ENCODE peak calls at places on chromosomes 13 and 19, in six cellular contexts. One of them, this sample, is unnamed.
A peak's percentile ranks its signal among the peaks of the same experiment; 100 is the strongest.

GRCh38 chr13:68927387-68928026 is 1180.1 kb upstream of the ATXN8OS start:
- DNase-seq in neural crest cell: peak; percentile 16
- DNase-seq in RWPE1: peak; percentile 1
- DNase-seq in B cell: no peak
- DNase-seq in mucosa of descending colon: no peak
- DNase-seq in AG09319: no peak
- DNase-seq in this sample: no peak

GRCh38 chr19:5804516-5805464 is at the start of gene NRTN:
- DNase-seq in AG09319: no peak
- DNase-seq in neural crest cell: no peak
- DNase-seq in mucosa of descending colon: no peak
- DNase-seq in B cell: peak; percentile 97
- DNase-seq in RWPE1: peak; percentile 65
- DNase-seq in this sample: no peak

GRCh38 chr19:13260883-13261653 is 110.9 kb downstream of the IER2 start:
- DNase-seq in B cell: no peak
- DNase-seq in mucosa of descending colon: no peak
- DNase-seq in neural crest cell: no peak
- DNase-seq in AG09319: peak; percentile 44
- DNase-seq in RWPE1: peak; percentile 98
- DNase-seq in this sample: no peak

GRCh38 chr19:3336680-3337523 is 29.5 kb upstream of the NFIC start:
- DNase-seq in RWPE1: no peak
- DNase-seq in neural crest cell: no peak
- DNase-seq in B cell: no peak
- DNase-seq in mucosa of descending colon: peak; percentile 94
- DNase-seq in AG09319: no peak
- DNase-seq in this sample: no peak

GRCh38 chr13:88217372-88217771 is 546.2 kb downstream of the SLITRK5 start:
- DNase-seq in RWPE1: no peak
- DNase-seq in B cell: no peak
- DNase-seq in mucosa of descending colon: no peak
- DNase-seq in AG09319: no peak
- DNase-seq in neural crest cell: no peak
- DNase-seq in this sample: no peak

GRCh38 chr19:279656-280055 is 11.5 kb downstream of the PLPP2 start:
- DNase-seq in RWPE1: no peak
- DNase-seq in B cell: no peak
- DNase-seq in mucosa of descending colon: no peak
- DNase-seq in neural crest cell: no peak
- DNase-seq in AG09319: no peak
- DNase-seq in this sample: no peak

GRCh38 chr19:55342044-55342531 is 2.4 kb downstream of the KMT5C start:
- DNase-seq in RWPE1: no peak
- DNase-seq in B cell: no peak
- DNase-seq in AG09319: no peak
- DNase-seq in neural crest cell: no peak
- DNase-seq in mucosa of descending colon: peak; percentile 58
- DNase-seq in this sample: no peak

GRCh38 chr13:98478134-98479129 is 98.5 kb downstream of the STK24 start:
- DNase-seq in neural crest cell: no peak
- DNase-seq in B cell: no peak
- DNase-seq in AG09319: no peak
- DNase-seq in mucosa of descending colon: no peak
- DNase-seq in RWPE1: no peak
- DNase-seq in this sample: no peak

GRCh38 chr13:108961542-108962125 is 332.2 kb downstream of the MYO16 start:
- DNase-seq in mucosa of descending colon: no peak
- DNase-seq in AG09319: no peak
- DNase-seq in neural crest cell: no peak
- DNase-seq in RWPE1: peak; percentile 48
- DNase-seq in B cell: peak; percentile 28
- DNase-seq in this sample: no peak

GRCh38 chr19:33430674-33431277 is 57.3 kb downstream of the CEBPG start:
- DNase-seq in AG09319: peak; percentile 28
- DNase-seq in neural crest cell: peak; percentile 82
- DNase-seq in RWPE1: peak; percentile 66
- DNase-seq in mucosa of descending colon: peak; percentile 63
- DNase-seq in B cell: peak; percentile 62
- DNase-seq in this sample: peak; percentile 83

GRCh38 chr13:114043421-114044053 is 69.7 kb upstream of the C13orf46 start:
- DNase-seq in neural crest cell: no peak
- DNase-seq in mucosa of descending colon: no peak
- DNase-seq in RWPE1: no peak
- DNase-seq in AG09319: peak; percentile 75
- DNase-seq in B cell: no peak
- DNase-seq in this sample: no peak

GRCh38 chr13:90999401-90999800 is 348.1 kb upstream of the MIR17HG start:
- DNase-seq in neural crest cell: no peak
- DNase-seq in B cell: no peak
- DNase-seq in RWPE1: no peak
- DNase-seq in AG09319: no peak
- DNase-seq in mucosa of descending colon: no peak
- DNase-seq in this sample: no peak

GRCh38 chr13:102291587-102292218 is 110.1 kb downstream of the FGF14 start:
- DNase-seq in AG09319: no peak
- DNase-seq in B cell: no peak
- DNase-seq in RWPE1: no peak
- DNase-seq in neural crest cell: no peak
- DNase-seq in mucosa of descending colon: no peak
- DNase-seq in this sample: no peak

GRCh38 chr13:94248454-94249233 is 230.8 kb downstream of the DCT start:
- DNase-seq in AG09319: no peak
- DNase-seq in B cell: no peak
- DNase-seq in RWPE1: no peak
- DNase-seq in neural crest cell: no peak
- DNase-seq in mucosa of descending colon: no peak
- DNase-seq in this sample: no peak

GRCh38 chr19:32337176-32337808 is 8.1 kb upstream of the ZNF507 start:
- DNase-seq in AG09319: no peak
- DNase-seq in RWPE1: no peak
- DNase-seq in mucosa of descending colon: no peak
- DNase-seq in neural crest cell: no peak
- DNase-seq in B cell: no peak
- DNase-seq in this sample: no peak

GRCh38 chr19:15181394-15181793 is 19.4 kb downstream of the NOTCH3 start:
- DNase-seq in mucosa of descending colon: no peak
- DNase-seq in RWPE1: no peak
- DNase-seq in neural crest cell: no peak
- DNase-seq in B cell: no peak
- DNase-seq in AG09319: no peak
- DNase-seq in this sample: no peak

GRCh38 chr19:16315825-16316505 is 8.7 kb upstream of the KLF2 start:
- DNase-seq in B cell: no peak
- DNase-seq in AG09319: peak; percentile 97
- DNase-seq in mucosa of descending colon: no peak
- DNase-seq in RWPE1: peak; percentile 56
- DNase-seq in neural crest cell: no peak
- DNase-seq in this sample: no peak

GRCh38 chr13:31775148-31775547 is 35.8 kb downstream of the RXFP2 start:
- DNase-seq in neural crest cell: no peak
- DNase-seq in RWPE1: no peak
- DNase-seq in B cell: no peak
- DNase-seq in mucosa of descending colon: no peak
- DNase-seq in AG09319: no peak
- DNase-seq in this sample: no peak

GRCh38 chr19:14248578-14249011 is 42.6 kb upstream of the ADGRL1 start:
- DNase-seq in neural crest cell: peak; percentile 75
- DNase-seq in mucosa of descending colon: peak; percentile 56
- DNase-seq in B cell: peak; percentile 42
- DNase-seq in RWPE1: no peak
- DNase-seq in AG09319: peak; percentile 5
- DNase-seq in this sample: peak; percentile 78

GRCh38 chr19:18098891-18099622 is 1.5 kb downstream of the MAST3 start:
- DNase-seq in neural crest cell: no peak
- DNase-seq in mucosa of descending colon: peak; percentile 81
- DNase-seq in RWPE1: no peak
- DNase-seq in B cell: peak; percentile 87
- DNase-seq in AG09319: no peak
- DNase-seq in this sample: no peak

GRCh38 chr13:113044431-113045114 is 61.0 kb upstream of the F7 start:
- DNase-seq in AG09319: no peak
- DNase-seq in B cell: no peak
- DNase-seq in RWPE1: no peak
- DNase-seq in mucosa of descending colon: peak; percentile 17
- DNase-seq in neural crest cell: no peak
- DNase-seq in this sample: no peak

GRCh38 chr13:113996912-113997745 is 23.3 kb upstream of the C13orf46 start:
- DNase-seq in AG09319: no peak
- DNase-seq in B cell: no peak
- DNase-seq in mucosa of descending colon: peak; percentile 26
- DNase-seq in neural crest cell: no peak
- DNase-seq in RWPE1: no peak
- DNase-seq in this sample: no peak

GRCh38 chr13:104006625-104007061 is 940.4 kb upstream of the SLC10A2 start:
- DNase-seq in neural crest cell: no peak
- DNase-seq in mucosa of descending colon: no peak
- DNase-seq in B cell: no peak
- DNase-seq in AG09319: no peak
- DNase-seq in RWPE1: no peak
- DNase-seq in this sample: no peak

GRCh38 chr13:46728777-46729176 is 68.2 kb downstream of the ESD start:
- DNase-seq in neural crest cell: no peak
- DNase-seq in AG09319: no peak
- DNase-seq in B cell: no peak
- DNase-seq in mucosa of descending colon: no peak
- DNase-seq in RWPE1: no peak
- DNase-seq in this sample: no peak

GRCh38 chr13:53141336-53141735 is 112.7 kb downstream of the OLFM4 start:
- DNase-seq in AG09319: no peak
- DNase-seq in B cell: no peak
- DNase-seq in mucosa of descending colon: no peak
- DNase-seq in neural crest cell: no peak
- DNase-seq in RWPE1: no peak
- DNase-seq in this sample: no peak

DNA sequence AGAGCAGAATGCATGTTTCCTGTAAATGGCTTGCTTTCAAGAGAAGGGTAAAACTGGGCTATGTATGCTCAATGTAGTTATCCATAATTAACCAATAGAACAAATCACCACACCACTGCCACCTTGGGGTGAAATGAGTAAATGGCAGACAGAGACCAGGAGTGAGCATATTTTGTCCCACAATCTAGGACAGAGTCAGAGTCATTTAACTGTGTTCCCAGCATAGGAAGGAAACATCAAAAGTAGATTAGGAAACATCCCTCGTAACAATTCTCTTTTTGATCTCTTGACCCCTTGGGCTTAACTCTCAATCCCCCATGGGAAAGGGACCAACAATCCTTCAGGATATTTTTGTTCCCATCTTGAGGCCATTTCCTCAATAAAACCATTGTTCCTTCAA is 224.8 kb downstream of the NHLRC3 start:
- DNase-seq in B cell: no peak
- DNase-seq in RWPE1: peak; percentile 60
- DNase-seq in mucosa of descending colon: no peak
- DNase-seq in AG09319: no peak
- DNase-seq in neural crest cell: peak; percentile 31
- DNase-seq in this sample: no peak
- TF ChIP-seq CTCF in B cell: peak; percentile 47
- TF ChIP-seq CTCF in RWPE1: peak; percentile 70
- TF ChIP-seq CTCF in mucosa of descending colon: peak; percentile 28
- TF ChIP-seq CTCF in AG09319: peak; percentile 64
- TF ChIP-seq CTCF in neural crest cell: peak; percentile 71
- TF ChIP-seq CTCF in this sample: peak; percentile 60

GRCh38 chr19:40392123-40392522 is 2.1 kb upstream of the HIPK4 start:
- DNase-seq in B cell: no peak
- DNase-seq in neural crest cell: no peak
- DNase-seq in mucosa of descending colon: no peak
- DNase-seq in AG09319: no peak
- DNase-seq in RWPE1: no peak
- DNase-seq in this sample: no peak

GRCh38 chr19:40393894-40394815 is 4.2 kb upstream of the HIPK4 start:
- DNase-seq in B cell: no peak
- DNase-seq in RWPE1: no peak
- DNase-seq in mucosa of descending colon: no peak
- DNase-seq in AG09319: no peak
- DNase-seq in neural crest cell: no peak
- DNase-seq in this sample: no peak

GRCh38 chr19:40390084-40390742 is at the start of gene HIPK4:
- DNase-seq in RWPE1: no peak
- DNase-seq in B cell: no peak
- DNase-seq in mucosa of descending colon: no peak
- DNase-seq in neural crest cell: no peak
- DNase-seq in AG09319: no peak
- DNase-seq in this sample: no peak

GRCh38 chr19:40394816-40395210 is 4.8 kb upstream of the HIPK4 start:
- DNase-seq in neural crest cell: no peak
- DNase-seq in mucosa of descending colon: no peak
- DNase-seq in B cell: no peak
- DNase-seq in RWPE1: no peak
- DNase-seq in AG09319: no peak
- DNase-seq in this sample: no peak

GRCh38 chr19:40392894-40393517 is 3.0 kb upstream of the HIPK4 start:
- DNase-seq in AG09319: no peak
- DNase-seq in mucosa of descending colon: no peak
- DNase-seq in neural crest cell: no peak
- DNase-seq in B cell: no peak
- DNase-seq in RWPE1: peak; percentile 37
- DNase-seq in this sample: no peak
- TF ChIP-seq CTCF in AG09319: no peak
- TF ChIP-seq CTCF in mucosa of descending colon: no peak
- TF ChIP-seq CTCF in neural crest cell: no peak
- TF ChIP-seq CTCF in B cell: no peak
- TF ChIP-seq CTCF in RWPE1: no peak
- TF ChIP-seq CTCF in this sample: no peak

GRCh38 chr13:111424134-111424533 is 103.7 kb downstream of the TEX29 start:
- DNase-seq in RWPE1: no peak
- DNase-seq in B cell: no peak
- DNase-seq in AG09319: no peak
- DNase-seq in neural crest cell: no peak
- DNase-seq in mucosa of descending colon: no peak
- DNase-seq in this sample: no peak

GRCh38 chr13:111434578-111435159 is 114.2 kb downstream of the TEX29 start:
- DNase-seq in AG09319: no peak
- DNase-seq in mucosa of descending colon: no peak
- DNase-seq in neural crest cell: no peak
- DNase-seq in RWPE1: no peak
- DNase-seq in B cell: no peak
- DNase-seq in this sample: no peak

GRCh38 chr13:111431241-111431640 is 110.8 kb downstream of the TEX29 start:
- DNase-seq in neural crest cell: no peak
- DNase-seq in AG09319: no peak
- DNase-seq in RWPE1: no peak
- DNase-seq in B cell: no peak
- DNase-seq in mucosa of descending colon: no peak
- DNase-seq in this sample: no peak

GRCh38 chr13:111425326-111425725 is 104.9 kb downstream of the TEX29 start:
- DNase-seq in B cell: no peak
- DNase-seq in RWPE1: no peak
- DNase-seq in mucosa of descending colon: no peak
- DNase-seq in neural crest cell: no peak
- DNase-seq in AG09319: no peak
- DNase-seq in this sample: no peak

GRCh38 chr13:111429064-111429558 is 108.7 kb downstream of the TEX29 start:
- DNase-seq in neural crest cell: peak; percentile 67
- DNase-seq in RWPE1: peak; percentile 39
- DNase-seq in AG09319: no peak
- DNase-seq in mucosa of descending colon: no peak
- DNase-seq in B cell: no peak
- DNase-seq in this sample: no peak
- TF ChIP-seq CTCF in neural crest cell: peak; percentile 73
- TF ChIP-seq CTCF in RWPE1: peak; percentile 38
- TF ChIP-seq CTCF in AG09319: peak; percentile 45
- TF ChIP-seq CTCF in mucosa of descending colon: peak; percentile 30
- TF ChIP-seq CTCF in B cell: peak; percentile 64
- TF ChIP-seq CTCF in this sample: peak; percentile 78

GRCh38 chr19:29812080-29812880 is 489 bp downstream of the CCNE1 start:
- DNase-seq in mucosa of descending colon: peak; percentile 66
- DNase-seq in B cell: peak; percentile 39
- DNase-seq in neural crest cell: no peak
- DNase-seq in AG09319: no peak
- DNase-seq in RWPE1: no peak
- DNase-seq in this sample: no peak
- TF ChIP-seq CTCF in mucosa of descending colon: no peak
- TF ChIP-seq CTCF in B cell: no peak
- TF ChIP-seq CTCF in neural crest cell: no peak
- TF ChIP-seq CTCF in AG09319: no peak
- TF ChIP-seq CTCF in RWPE1: no peak
- TF ChIP-seq CTCF in this sample: no peak